ENCODE peak calls at places on chromosomes 5 and 9, in ten cellular contexts. One of them, this sample, is unnamed. For H3K36me3, the result is how much of the 10 kb centered on the place peaks cover.

GRCh38 chr9:128552744-128553221 is 396 bp downstream of the SPTAN1 start:
- DNase-seq in suprapubic skin: peak
- DNase-seq in A673: peak
- DNase-seq in neural progenitor cell: peak
- DNase-seq in heart left ventricle: peak
- DNase-seq in psoas muscle: peak
- DNase-seq in hepatocyte: peak
- DNase-seq in tibial artery: peak
- DNase-seq in uterus: peak
- DNase-seq in mucosa of descending colon: peak
- DNase-seq in this sample: peak

GRCh38 chr5:115686692-115687054 is 60.8 kb upstream of the TMED7 start:
- DNase-seq in uterus: no peak
- DNase-seq in A673: no peak
- DNase-seq in suprapubic skin: no peak
- DNase-seq in hepatocyte: no peak
- DNase-seq in tibial artery: no peak
- DNase-seq in neural progenitor cell: no peak
- DNase-seq in psoas muscle: no peak
- DNase-seq in mucosa of descending colon: no peak
- DNase-seq in heart left ventricle: no peak
- DNase-seq in this sample: no peak

GRCh38 chr5:124252751-124253146 is 493.7 kb downstream of the ZNF608 start:
- DNase-seq in heart left ventricle: no peak
- DNase-seq in uterus: no peak
- DNase-seq in psoas muscle: no peak
- DNase-seq in tibial artery: no peak
- DNase-seq in hepatocyte: no peak
- DNase-seq in neural progenitor cell: no peak
- DNase-seq in suprapubic skin: no peak
- DNase-seq in mucosa of descending colon: no peak
- DNase-seq in A673: no peak
- DNase-seq in this sample: no peak

GRCh38 chr9:7479300-7479699 is 320.3 kb downstream of the DMAC1 start:
- DNase-seq in psoas muscle: no peak
- DNase-seq in hepatocyte: no peak
- DNase-seq in tibial artery: no peak
- DNase-seq in heart left ventricle: no peak
- DNase-seq in suprapubic skin: no peak
- DNase-seq in mucosa of descending colon: no peak
- DNase-seq in A673: peak
- DNase-seq in neural progenitor cell: no peak
- DNase-seq in uterus: no peak
- DNase-seq in this sample: no peak

GRCh38 chr5:103849934-103850333 is 287.3 kb upstream of the NUDT12 start:
- DNase-seq in neural progenitor cell: no peak
- DNase-seq in mucosa of descending colon: no peak
- DNase-seq in tibial artery: no peak
- DNase-seq in suprapubic skin: no peak
- DNase-seq in A673: no peak
- DNase-seq in psoas muscle: no peak
- DNase-seq in hepatocyte: no peak
- DNase-seq in uterus: no peak
- DNase-seq in heart left ventricle: no peak
- DNase-seq in this sample: no peak

GRCh38 chr9:126965541-126966428 is 51.2 kb downstream of the RALGPS1 start:
- DNase-seq in mucosa of descending colon: peak
- DNase-seq in suprapubic skin: no peak
- DNase-seq in hepatocyte: peak
- DNase-seq in neural progenitor cell: peak
- DNase-seq in heart left ventricle: peak
- DNase-seq in tibial artery: peak
- DNase-seq in A673: peak
- DNase-seq in psoas muscle: peak
- DNase-seq in uterus: peak
- DNase-seq in this sample: peak

GRCh38 chr5:167534131-167534530 is 757.3 kb upstream of the WWC1 start:
- DNase-seq in neural progenitor cell: no peak
- DNase-seq in A673: no peak
- DNase-seq in hepatocyte: no peak
- DNase-seq in heart left ventricle: no peak
- DNase-seq in tibial artery: no peak
- DNase-seq in suprapubic skin: no peak
- DNase-seq in mucosa of descending colon: no peak
- DNase-seq in uterus: no peak
- DNase-seq in psoas muscle: no peak
- DNase-seq in this sample: no peak

GRCh38 chr9:133371261-133371711 is 4.6 kb downstream of the SURF4 start:
- DNase-seq in psoas muscle: no peak
- DNase-seq in neural progenitor cell: no peak
- DNase-seq in tibial artery: no peak
- DNase-seq in heart left ventricle: no peak
- DNase-seq in uterus: no peak
- DNase-seq in suprapubic skin: no peak
- DNase-seq in A673: no peak
- DNase-seq in mucosa of descending colon: no peak
- DNase-seq in hepatocyte: no peak
- DNase-seq in this sample: no peak

GRCh38 chr9:17063535-17064135 is 71.2 kb upstream of the CNTLN start:
- DNase-seq in hepatocyte: peak
- DNase-seq in mucosa of descending colon: no peak
- DNase-seq in uterus: no peak
- DNase-seq in suprapubic skin: no peak
- DNase-seq in neural progenitor cell: peak
- DNase-seq in psoas muscle: no peak
- DNase-seq in A673: peak
- DNase-seq in tibial artery: no peak
- DNase-seq in heart left ventricle: no peak
- DNase-seq in this sample: no peak

GRCh38 chr5:139900546-139901250 is 105.1 kb downstream of the PSD2 start:
- DNase-seq in psoas muscle: no peak
- DNase-seq in A673: no peak
- DNase-seq in suprapubic skin: peak
- DNase-seq in hepatocyte: no peak
- DNase-seq in tibial artery: peak
- DNase-seq in heart left ventricle: no peak
- DNase-seq in mucosa of descending colon: no peak
- DNase-seq in neural progenitor cell: no peak
- DNase-seq in uterus: no peak
- DNase-seq in this sample: no peak

GRCh38 chr5:84453405-84453804 is 68.7 kb upstream of the EDIL3 start:
- DNase-seq in mucosa of descending colon: no peak
- DNase-seq in heart left ventricle: no peak
- DNase-seq in neural progenitor cell: no peak
- DNase-seq in tibial artery: no peak
- DNase-seq in hepatocyte: no peak
- DNase-seq in uterus: no peak
- DNase-seq in A673: no peak
- DNase-seq in psoas muscle: no peak
- DNase-seq in suprapubic skin: no peak
- DNase-seq in this sample: no peak

GRCh38 chr9:89864257-89864656 is 259.4 kb downstream of the GADD45G start:
- DNase-seq in psoas muscle: no peak
- DNase-seq in uterus: no peak
- DNase-seq in heart left ventricle: no peak
- DNase-seq in hepatocyte: no peak
- DNase-seq in suprapubic skin: no peak
- DNase-seq in mucosa of descending colon: no peak
- DNase-seq in tibial artery: peak
- DNase-seq in neural progenitor cell: no peak
- DNase-seq in A673: no peak
- DNase-seq in this sample: no peak

GRCh38 chr5:127398508-127398907 is 107.9 kb downstream of the MEGF10 start:
- DNase-seq in psoas muscle: no peak
- DNase-seq in heart left ventricle: no peak
- DNase-seq in A673: no peak
- DNase-seq in hepatocyte: no peak
- DNase-seq in tibial artery: no peak
- DNase-seq in uterus: no peak
- DNase-seq in suprapubic skin: no peak
- DNase-seq in neural progenitor cell: no peak
- DNase-seq in mucosa of descending colon: no peak
- DNase-seq in this sample: no peak

GRCh38 chr9:95181226-95181818 is 136.2 kb downstream of the FANCC start:
- DNase-seq in neural progenitor cell: no peak
- DNase-seq in uterus: no peak
- DNase-seq in mucosa of descending colon: no peak
- DNase-seq in hepatocyte: no peak
- DNase-seq in psoas muscle: no peak
- DNase-seq in heart left ventricle: no peak
- DNase-seq in A673: peak
- DNase-seq in tibial artery: no peak
- DNase-seq in suprapubic skin: no peak
- DNase-seq in this sample: no peak

GRCh38 chr5:135087950-135088349 is 53.9 kb upstream of the PITX1 start:
- DNase-seq in psoas muscle: no peak
- DNase-seq in heart left ventricle: no peak
- DNase-seq in mucosa of descending colon: no peak
- DNase-seq in tibial artery: peak
- DNase-seq in uterus: no peak
- DNase-seq in A673: no peak
- DNase-seq in neural progenitor cell: no peak
- DNase-seq in hepatocyte: no peak
- DNase-seq in suprapubic skin: peak
- DNase-seq in this sample: no peak

GRCh38 chr5:1007221-1007680 is 1.4 kb upstream of the NKD2 start:
- DNase-seq in neural progenitor cell: no peak
- DNase-seq in psoas muscle: no peak
- DNase-seq in tibial artery: peak
- DNase-seq in hepatocyte: no peak
- DNase-seq in heart left ventricle: peak
- DNase-seq in suprapubic skin: peak
- DNase-seq in uterus: peak
- DNase-seq in A673: no peak
- DNase-seq in mucosa of descending colon: peak
- DNase-seq in this sample: peak

GRCh38 chr5:56617998-56618397 is 197.4 kb upstream of the MAP3K1 start:
- DNase-seq in uterus: no peak
- DNase-seq in suprapubic skin: no peak
- DNase-seq in neural progenitor cell: no peak
- DNase-seq in heart left ventricle: no peak
- DNase-seq in hepatocyte: no peak
- DNase-seq in A673: no peak
- DNase-seq in tibial artery: no peak
- DNase-seq in mucosa of descending colon: no peak
- DNase-seq in psoas muscle: no peak
- DNase-seq in this sample: no peak

GRCh38 chr5:39319395-39319794 is 44.9 kb downstream of the C9 start:
- DNase-seq in uterus: no peak
- DNase-seq in suprapubic skin: no peak
- DNase-seq in psoas muscle: no peak
- DNase-seq in tibial artery: no peak
- DNase-seq in mucosa of descending colon: no peak
- DNase-seq in hepatocyte: no peak
- DNase-seq in A673: no peak
- DNase-seq in heart left ventricle: no peak
- DNase-seq in neural progenitor cell: no peak
- DNase-seq in this sample: no peak

DNA sequence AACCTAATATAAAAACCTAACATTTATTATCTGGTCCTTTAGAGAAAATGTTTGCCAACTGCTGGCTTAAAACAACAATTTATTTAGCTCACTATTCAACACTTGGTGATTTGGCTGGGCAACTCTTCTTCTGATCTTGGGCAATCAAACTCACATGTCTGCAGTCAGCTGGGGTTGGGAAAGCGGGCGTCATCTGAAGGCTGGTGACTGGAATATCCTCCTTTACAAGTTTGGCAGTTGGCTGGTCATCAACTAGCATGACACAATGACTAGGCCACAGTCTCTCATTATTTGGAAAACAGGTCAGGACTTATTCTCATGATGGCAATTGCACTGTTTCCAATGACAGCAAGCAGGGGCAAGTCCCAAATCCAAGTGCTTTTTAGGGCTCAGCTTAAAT is 522.8 kb downstream of the RASEF start:
- DNase-seq in A673: no peak
- DNase-seq in suprapubic skin: no peak
- DNase-seq in heart left ventricle: no peak
- DNase-seq in uterus: no peak
- DNase-seq in tibial artery: peak
- DNase-seq in psoas muscle: no peak
- DNase-seq in neural progenitor cell: no peak
- DNase-seq in hepatocyte: no peak
- DNase-seq in mucosa of descending colon: no peak
- DNase-seq in this sample: no peak
- H3K36me3 ChIP-seq in A673: under half
- H3K36me3 ChIP-seq in suprapubic skin: under half
- H3K36me3 ChIP-seq in heart left ventricle: under half
- H3K36me3 ChIP-seq in uterus: under half
- H3K36me3 ChIP-seq in tibial artery: under half
- H3K36me3 ChIP-seq in psoas muscle: under half
- H3K36me3 ChIP-seq in neural progenitor cell: under half
- H3K36me3 ChIP-seq in hepatocyte: under half
- H3K36me3 ChIP-seq in mucosa of descending colon: under half
- H3K36me3 ChIP-seq in this sample: under half

DNA sequence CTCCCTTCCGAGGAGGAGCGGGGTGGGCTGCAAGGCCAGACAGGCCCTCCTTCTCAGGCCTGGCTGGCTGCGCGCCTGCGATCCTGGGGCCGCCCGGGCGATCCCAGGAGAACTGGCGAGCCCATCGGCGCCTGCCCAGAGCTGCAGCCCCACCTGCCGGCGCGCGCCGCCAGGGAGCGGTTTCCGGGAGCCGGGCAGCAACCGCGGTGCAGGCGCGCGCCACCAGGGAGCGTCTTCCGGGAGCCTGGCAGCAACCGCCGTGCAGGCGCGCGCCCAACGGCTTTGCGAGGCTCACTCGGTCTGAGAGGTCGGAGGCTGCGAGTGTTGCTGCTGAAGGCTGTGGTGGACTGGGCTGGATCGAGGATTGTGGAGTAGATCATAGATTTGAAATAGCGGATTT is 668.7 kb downstream of the SPATA31A6 start:
- DNase-seq in suprapubic skin: no peak
- DNase-seq in neural progenitor cell: peak
- DNase-seq in hepatocyte: peak
- DNase-seq in uterus: peak
- DNase-seq in heart left ventricle: peak
- DNase-seq in A673: peak
- DNase-seq in psoas muscle: peak
- DNase-seq in tibial artery: no peak
- DNase-seq in mucosa of descending colon: peak
- DNase-seq in this sample: no peak
- H3K4me3 ChIP-seq in suprapubic skin: peak
- H3K4me3 ChIP-seq in neural progenitor cell: no peak
- H3K4me3 ChIP-seq in hepatocyte: no peak
- H3K4me3 ChIP-seq in uterus: no peak
- H3K4me3 ChIP-seq in heart left ventricle: peak
- H3K4me3 ChIP-seq in A673: no peak
- H3K4me3 ChIP-seq in psoas muscle: peak
- H3K4me3 ChIP-seq in tibial artery: peak
- H3K4me3 ChIP-seq in mucosa of descending colon: no peak
- H3K4me3 ChIP-seq in this sample: no peak

GRCh38 chr5:149863830-149864229 is 80.8 kb downstream of the PDE6A start:
- DNase-seq in heart left ventricle: no peak
- DNase-seq in suprapubic skin: no peak
- DNase-seq in tibial artery: no peak
- DNase-seq in mucosa of descending colon: no peak
- DNase-seq in psoas muscle: no peak
- DNase-seq in uterus: no peak
- DNase-seq in A673: peak
- DNase-seq in hepatocyte: no peak
- DNase-seq in neural progenitor cell: no peak
- DNase-seq in this sample: no peak
- TF ChIP-seq CTCF in heart left ventricle: no peak
- TF ChIP-seq CTCF in suprapubic skin: no peak
- TF ChIP-seq CTCF in tibial artery: no peak
- TF ChIP-seq CTCF in mucosa of descending colon: no peak
- TF ChIP-seq CTCF in psoas muscle: no peak
- TF ChIP-seq CTCF in uterus: no peak
- TF ChIP-seq CTCF in A673: no peak
- TF ChIP-seq CTCF in hepatocyte: no peak
- TF ChIP-seq CTCF in neural progenitor cell: no peak
- TF ChIP-seq CTCF in this sample: no peak

GRCh38 chr9:124346347-124347163 is 68.7 kb downstream of the PSMB7 start:
- DNase-seq in heart left ventricle: no peak
- DNase-seq in psoas muscle: no peak
- DNase-seq in hepatocyte: no peak
- DNase-seq in uterus: no peak
- DNase-seq in mucosa of descending colon: peak
- DNase-seq in tibial artery: no peak
- DNase-seq in A673: no peak
- DNase-seq in neural progenitor cell: no peak
- DNase-seq in suprapubic skin: no peak
- DNase-seq in this sample: no peak
- H3K36me3 ChIP-seq in heart left ventricle: half or more
- H3K36me3 ChIP-seq in psoas muscle: under half
- H3K36me3 ChIP-seq in hepatocyte: under half
- H3K36me3 ChIP-seq in uterus: under half
- H3K36me3 ChIP-seq in mucosa of descending colon: under half
- H3K36me3 ChIP-seq in tibial artery: half or more
- H3K36me3 ChIP-seq in A673: under half
- H3K36me3 ChIP-seq in neural progenitor cell: under half
- H3K36me3 ChIP-seq in suprapubic skin: half or more
- H3K36me3 ChIP-seq in this sample: under half

This sample was measured in Caco-2.